ENCODE peak calls at places on chromosome 19, in nine cellular contexts. M, C, V, O, E, F, R, L and S are unnamed samples.

GRCh38 chr19:8487137-8487851 is 15.1 kb downstream of the PRAM1 start:
- DNase-seq in M (no peak), C (no peak), V (peak; percentile 34), O (no peak), E (no peak), F (peak; percentile 89), R (no peak), L (no peak), S (no peak)

GRCh38 chr19:50877338-50877737 is 4.1 kb downstream of the KLK2 start:
- DNase-seq in M (no peak), C (no peak), V (peak; percentile 39), O (no peak), E (no peak), F (no peak), R (peak; percentile 27), L (no peak), S (no peak)

GRCh38 chr19:19537321-19538048 is 580 bp upstream of the CILP2 start:
- DNase-seq in M (no peak), C (no peak), V (no peak), O (no peak), E (no peak), F (no peak), R (peak; percentile 64), L (no peak), S (no peak)

GRCh38 chr19:31271569-31271911 is 77.7 kb downstream of the TSHZ3 start:
- DNase-seq in M (no peak), C (no peak), V (no peak), O (no peak), E (no peak), F (no peak), R (no peak), L (no peak), S (no peak)

GRCh38 chr19:37999309-38000213 is 92.6 kb downstream of the SIPA1L3 start:
- DNase-seq in M (peak; percentile 88), C (no peak), V (no peak), O (no peak), E (no peak), F (no peak), R (no peak), L (no peak), S (no peak)

GRCh38 chr19:40283414-40284250 is 1.5 kb downstream of the AKT2 start:
- DNase-seq in M (no peak), C (no peak), V (no peak), O (no peak), E (no peak), F (peak; percentile 59), R (no peak), L (peak; percentile 9), S (no peak)

GRCh38 chr19:38389101-38389925 is 816 bp downstream of the SPRED3 start:
- DNase-seq in M (no peak), C (no peak), V (no peak), O (no peak), E (no peak), F (no peak), R (peak; percentile 66), L (peak; percentile 80), S (no peak)

GRCh38 chr19:55165952-55166529 is 372 bp downstream of the DNAAF3 start:
- DNase-seq in M (peak; percentile 86), C (peak; percentile 72), V (peak; percentile 68), O (peak; percentile 32), E (no peak), F (peak; percentile 79), R (peak; percentile 98), L (peak; percentile 80), S (no peak)

GRCh38 chr19:5993516-5994406 is 15.8 kb upstream of the RANBP3 start:
- DNase-seq in M (no peak), C (peak; percentile 46), V (no peak), O (no peak), E (no peak), F (peak; percentile 85), R (no peak), L (peak; percentile 93), S (no peak)

GRCh38 chr19:35633727-35634440 is 5.0 kb downstream of the RBM42 start:
- DNase-seq in M (no peak), C (no peak), V (no peak), O (no peak), E (no peak), F (no peak), R (no peak), L (no peak), S (no peak)

GRCh38 chr19:1093811-1094553 is 1.2 kb downstream of the POLR2E start:
- DNase-seq in M (no peak), C (no peak), V (no peak), O (no peak), E (no peak), F (no peak), R (no peak), L (no peak), S (no peak)

GRCh38 chr19:19109601-19110000 is 28.7 kb downstream of the TMEM161A start:
- DNase-seq in M (no peak), C (no peak), V (no peak), O (no peak), E (no peak), F (no peak), R (no peak), L (no peak), S (no peak)

GRCh38 chr19:17447704-17448189 is 721 bp downstream of the TMEM221 start:
- DNase-seq in M (no peak), C (peak; percentile 31), V (no peak), O (no peak), E (no peak), F (no peak), R (no peak), L (no peak), S (no peak)

GRCh38 chr19:1065606-1066109 is 1.3 kb upstream of the ARHGAP45 start:
- DNase-seq in M (peak; percentile 68), C (no peak), V (peak; percentile 82), O (no peak), E (no peak), F (peak; percentile 79), R (peak; percentile 53), L (no peak), S (no peak)

GRCh38 chr19:32397736-32398135 is 7.8 kb upstream of the DPY19L3 start:
- DNase-seq in M (no peak), C (no peak), V (no peak), O (no peak), E (no peak), F (no peak), R (no peak), L (no peak), S (peak; percentile 74)

GRCh38 chr19:38869836-38870607 is 8.1 kb downstream of the RINL start:
- DNase-seq in M (no peak), C (peak; percentile 95), V (peak; percentile 96), O (peak; percentile 73), E (peak; percentile 92), F (peak; percentile 99), R (peak; percentile 81), L (peak; percentile 91), S (no peak)

GRCh38 chr19:41449079-41449864 is 6.3 kb downstream of the ERICH4 start:
- DNase-seq in M (peak; percentile 56), C (peak; percentile 77), V (peak; percentile 78), O (peak; percentile 70), E (no peak), F (peak; percentile 92), R (peak; percentile 87), L (peak; percentile 89), S (peak; percentile 93)

DNA sequence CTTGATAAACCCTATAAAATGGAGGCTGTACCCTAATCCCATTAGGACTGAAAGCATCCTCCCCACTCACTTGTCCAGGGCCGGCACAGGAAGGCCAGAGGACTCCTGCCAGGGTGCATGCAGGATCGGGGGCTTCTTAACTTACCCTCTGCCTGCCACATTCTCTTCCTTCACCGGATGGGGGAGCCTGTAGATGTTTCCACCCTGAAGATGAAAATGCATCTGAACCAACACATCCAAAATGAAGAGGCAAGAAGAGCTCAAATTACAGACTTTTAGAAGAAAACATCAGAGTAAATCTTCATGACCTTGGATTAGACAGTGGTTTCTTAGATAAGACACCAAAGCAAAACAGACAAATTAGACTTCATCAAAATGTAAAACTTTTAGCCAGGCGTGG is 25.9 kb upstream of the NAPA start:
- DNase-seq in M (no peak), C (no peak), V (no peak), O (no peak), E (no peak), F (no peak), R (peak; percentile 74), L (no peak), S (no peak)
- TF ChIP-seq CTCF in M (no peak), C (no peak), V (no peak), O (no peak), E (no peak), F (no peak), R (peak; percentile 54), L (peak; percentile 8), S (peak; percentile 18)

DNA sequence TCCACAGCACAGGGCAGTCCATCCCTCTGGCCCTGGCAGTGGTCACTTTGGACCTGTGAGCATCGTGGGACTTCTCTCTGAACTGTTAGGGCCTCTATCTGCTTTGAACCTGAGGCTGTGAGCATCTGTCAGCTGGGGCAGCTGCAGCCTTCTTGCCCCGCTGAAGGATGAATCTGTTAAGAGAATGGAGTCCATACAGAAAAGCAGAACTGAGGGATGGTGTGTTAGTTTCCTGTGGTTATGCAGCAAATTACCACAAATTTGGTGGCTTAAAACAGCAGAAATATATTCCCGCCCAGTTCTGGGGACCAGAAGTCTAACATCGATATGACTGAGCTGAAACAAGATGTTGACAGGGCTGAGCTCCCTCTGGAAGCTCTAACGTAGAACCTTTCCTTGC is 1.6 kb upstream of the ZNF497 start:
- DNase-seq in M (no peak), C (no peak), V (no peak), O (no peak), E (no peak), F (no peak), R (no peak), L (no peak), S (no peak)
- TF ChIP-seq POLR2AphosphoS5 in M (no peak), C (no peak), V (no peak), O (no peak), E (no peak), F (no peak), R (no peak), L (no peak), S (no peak)

DNA sequence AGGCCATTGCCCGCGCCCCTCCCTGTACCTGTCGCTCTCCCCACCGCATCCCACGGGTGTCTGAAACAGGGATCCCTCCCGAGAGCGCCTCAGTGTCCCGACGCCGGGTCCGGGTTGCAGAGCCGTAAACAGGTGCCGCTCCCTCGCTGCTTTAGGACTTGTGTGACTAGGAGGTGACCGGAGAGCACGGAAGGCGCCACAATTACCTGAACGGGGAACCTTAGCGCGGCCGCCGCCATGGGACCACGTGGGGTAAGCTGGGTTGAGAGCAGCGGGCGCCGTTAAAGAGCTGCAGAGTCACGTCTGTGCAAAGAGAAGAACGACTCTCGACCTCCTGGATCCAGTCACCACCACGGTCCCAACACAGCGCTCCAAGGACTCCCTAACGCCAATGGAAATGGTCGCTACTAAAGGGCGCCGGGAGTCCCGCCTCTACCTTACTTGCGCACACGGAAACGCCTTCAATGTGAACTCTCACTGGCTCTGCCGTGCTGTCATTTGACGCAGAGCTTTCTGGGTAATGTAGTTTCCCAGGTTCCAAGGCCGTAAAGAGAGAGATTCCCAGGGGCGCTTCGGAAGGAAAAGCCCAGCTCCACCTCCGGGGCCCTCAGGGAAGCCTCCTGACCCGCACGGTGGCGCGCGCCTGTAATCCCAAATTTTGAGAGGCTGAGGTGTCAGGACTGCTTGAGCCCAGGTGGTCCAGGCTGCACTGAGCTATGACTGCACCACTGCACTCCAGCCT is at the start of gene ZNF552:
- DNase-seq in M (peak; percentile 91), C (peak; percentile 92), V (peak; percentile 90), O (peak; percentile 86), E (peak; percentile 90), F (peak; percentile 93), R (peak; percentile 99), L (peak; percentile 86), S (peak; percentile 93)
- TF ChIP-seq CTCF in M (no peak), C (no peak), V (no peak), O (no peak), E (no peak), F (no peak), R (no peak), L (peak; percentile 9), S (no peak)

GRCh38 chr19:11766597-11767591 is at the start of gene ZNF441:
- DNase-seq in M (peak; percentile 79), C (peak; percentile 98), V (peak; percentile 99), O (peak; percentile 96), E (peak; percentile 99), F (peak; percentile 97), R (peak; percentile 99), L (peak; percentile 96), S (peak; percentile 100)
- TF ChIP-seq POLR2AphosphoS5 in M (peak; percentile 29), C (peak; percentile 17), V (peak; percentile 88), O (peak; percentile 89), E (no peak), F (peak; percentile 87), R (no peak), L (peak; percentile 92), S (peak; percentile 83)